ENCODE peak calls at places on chromosome 14, in nine cellular contexts. Q is sigmoid colon, J is H1, B is HCT116, D is transverse colon, O is GM12878, C is SK-N-SH, Y is SK-N-MC, U is upper lobe of left lung. T is an unnamed sample. For H3K9me3, the result is how much of the 10 kb centered on the place peaks cover.

GRCh38 chr14:38964630-38965029 is 138.4 kb downstream of the SEC23A start:
- DNase-seq in Y (no peak), C (no peak), O (no peak), D (no peak), Q (no peak), U (no peak), B (no peak), J (no peak), T (no peak)

GRCh38 chr14:99479160-99479902 is 1.3 kb downstream of the SETD3 start:
- DNase-seq in D (no peak), C (no peak), U (no peak), B (no peak), J (no peak), Y (no peak), O (no peak), Q (no peak), T (no peak)

GRCh38 chr14:60092516-60092915 is 793 bp downstream of the PCNX4 start:
- DNase-seq in U (no peak), Y (no peak), J (no peak), C (peak), Q (no peak), D (peak), B (no peak), O (no peak), T (no peak)

GRCh38 chr14:104335611-104336010 is 197.2 kb downstream of the KIF26A start:
- DNase-seq in D (no peak), Q (no peak), C (no peak), O (no peak), U (no peak), Y (no peak), J (no peak), B (no peak), T (no peak)

GRCh38 chr14:39576726-39577125 is 144.5 kb upstream of the FBXO33 start:
- DNase-seq in U (no peak), Q (no peak), C (no peak), O (no peak), J (no peak), B (no peak), D (no peak), Y (no peak), T (no peak)

GRCh38 chr14:69107407-69108003 is 45.4 kb downstream of the DCAF5 start:
- DNase-seq in Y (peak), C (peak), U (no peak), O (peak), B (peak), Q (no peak), J (no peak), D (peak), T (peak)

GRCh38 chr14:38404100-38404541 is 148.2 kb upstream of the CLEC14A start:
- DNase-seq in J (no peak), D (no peak), Y (no peak), C (no peak), O (no peak), U (no peak), B (no peak), Q (no peak), T (no peak)

GRCh38 chr14:21268612-21269251 is 510 bp downstream of the HNRNPC start:
- DNase-seq in Q (no peak), C (no peak), J (no peak), O (no peak), D (peak), Y (no peak), U (no peak), B (peak), T (no peak)

GRCh38 chr14:59870277-59871165 is at the start of gene RTN1:
- DNase-seq in B (no peak), Y (no peak), J (peak), C (peak), Q (peak), O (no peak), U (peak), D (peak), T (no peak)

GRCh38 chr14:95486875-95487668 is 29.4 kb downstream of the SYNE3 start:
- DNase-seq in O (no peak), J (no peak), D (peak), B (no peak), U (no peak), Q (no peak), Y (no peak), C (no peak), T (no peak)

GRCh38 chr14:69620211-69620611 is 8.8 kb downstream of the SUSD6 start:
- DNase-seq in C (no peak), D (no peak), Y (no peak), B (no peak), J (no peak), Q (no peak), O (no peak), U (no peak), T (no peak)

GRCh38 chr14:99195602-99196309 is 76.2 kb downstream of the BCL11B start:
- DNase-seq in D (no peak), O (no peak), B (no peak), Q (no peak), Y (no peak), J (no peak), U (no peak), C (no peak), T (no peak)

GRCh38 chr14:73264896-73265720 is 27.8 kb downstream of the PAPLN start:
- DNase-seq in C (peak), J (no peak), B (no peak), U (peak), O (no peak), Q (no peak), Y (no peak), D (no peak), T (no peak)

GRCh38 chr14:35669782-35670181 is 135.8 kb downstream of the INSM2 start:
- DNase-seq in J (no peak), O (no peak), U (no peak), C (no peak), B (peak), Q (no peak), D (no peak), Y (no peak), T (peak)

GRCh38 chr14:75811862-75812505 is 150.9 kb downstream of the TTLL5 start:
- DNase-seq in C (peak), Q (no peak), O (no peak), B (no peak), D (no peak), Y (no peak), U (no peak), J (no peak), T (no peak)

GRCh38 chr14:88660056-88660455 is 97.2 kb downstream of the ZC3H14 start:
- DNase-seq in J (no peak), Y (no peak), C (no peak), U (no peak), O (no peak), D (no peak), Q (no peak), B (no peak), T (no peak)

GRCh38 chr14:67820428-67820881 is 876 bp downstream of the RAD51B start:
- DNase-seq in Y (no peak), B (no peak), O (no peak), D (peak), J (no peak), C (peak), U (no peak), Q (no peak), T (peak)

GRCh38 chr14:68442828-68443460 is 349.9 kb downstream of the ZFP36L1 start:
- DNase-seq in Y (no peak), O (no peak), Q (no peak), C (no peak), U (no peak), D (no peak), J (no peak), B (no peak), T (no peak)

GRCh38 chr14:50399251-50400032 is 2.8 kb upstream of the CDKL1 start:
- DNase-seq in D (peak), B (peak), J (no peak), Y (no peak), Q (peak), U (no peak), C (no peak), O (no peak), T (no peak)

GRCh38 chr14:76053576-76054369 is 68.2 kb downstream of the IFT43 start:
- DNase-seq in J (no peak), U (no peak), O (no peak), Q (no peak), C (no peak), D (no peak), Y (no peak), B (no peak), T (no peak)

GRCh38 chr14:77307099-77307496 is 13.6 kb downstream of the POMT2 start:
- DNase-seq in J (no peak), Y (no peak), B (no peak), O (no peak), U (no peak), Q (no peak), D (no peak), C (peak), T (no peak)

GRCh38 chr14:77230914-77231313 is 40.1 kb downstream of the NGB start:
- DNase-seq in D (no peak), Y (no peak), O (no peak), Q (no peak), C (no peak), U (no peak), B (no peak), J (no peak), T (no peak)

GRCh38 chr14:92880851-92881250 is 42.1 kb upstream of the CHGA start:
- DNase-seq in B (peak), Y (peak), D (no peak), C (peak), Q (no peak), J (peak), O (no peak), U (no peak), T (no peak)

GRCh38 chr14:21867541-21867940 is 193.9 kb upstream of the OR4E1 start:
- DNase-seq in C (no peak), O (no peak), Y (no peak), U (no peak), Q (no peak), D (no peak), B (no peak), J (no peak), T (no peak)

GRCh38 chr14:105411017-105411941 is 8.3 kb upstream of the MTA1 start:
- DNase-seq in C (peak), B (no peak), Y (no peak), O (no peak), D (peak), J (no peak), U (peak), Q (peak), T (no peak)

GRCh38 chr14:65206448-65207096 is 104.3 kb upstream of the MAX start:
- DNase-seq in U (no peak), Y (no peak), D (no peak), Q (no peak), O (peak), J (no peak), B (no peak), C (no peak), T (no peak)

GRCh38 chr14:26867171-26867757 is 269.4 kb upstream of the NOVA1 start:
- DNase-seq in O (no peak), C (no peak), U (no peak), D (no peak), J (no peak), Y (no peak), B (no peak), Q (no peak), T (peak)

GRCh38 chr14:81435578-81436295 is 35.6 kb upstream of the STON2 start:
- DNase-seq in B (no peak), C (peak), Y (no peak), J (no peak), O (no peak), U (peak), D (peak), Q (peak), T (no peak)

GRCh38 chr14:102592969-102593840 is 756 bp downstream of the RCOR1 start:
- DNase-seq in J (no peak), Y (no peak), O (no peak), B (no peak), U (peak), D (peak), C (peak), Q (peak), T (no peak)

GRCh38 chr14:77557391-77557790 is 58.8 kb upstream of the ISM2 start:
- DNase-seq in J (no peak), U (no peak), B (no peak), D (no peak), Y (no peak), Q (no peak), O (no peak), C (no peak), T (no peak)

GRCh38 chr14:60116181-60116580 is 24.5 kb downstream of the PCNX4 start:
- DNase-seq in U (no peak), J (no peak), D (no peak), Q (no peak), C (no peak), B (no peak), O (no peak), Y (no peak), T (no peak)

GRCh38 chr14:74619672-74620131 is 7.7 kb upstream of the LTBP2 start:
- DNase-seq in Q (peak), C (no peak), U (no peak), D (peak), J (no peak), O (no peak), Y (no peak), B (no peak), T (no peak)

GRCh38 chr14:75341639-75342038 is 63.0 kb downstream of the FOS start:
- DNase-seq in O (no peak), B (no peak), J (no peak), D (no peak), U (no peak), Q (no peak), Y (no peak), C (no peak), T (no peak)

GRCh38 chr14:91146661-91147060 is 32.8 kb downstream of the DGLUCY start:
- DNase-seq in B (no peak), U (no peak), Y (no peak), O (no peak), J (no peak), C (no peak), Q (no peak), D (no peak), T (no peak)

GRCh38 chr14:91153360-91153759 is 39.5 kb downstream of the DGLUCY start:
- DNase-seq in Q (no peak), J (no peak), D (peak), O (no peak), Y (no peak), U (no peak), C (no peak), B (no peak), T (no peak)

GRCh38 chr14:91145396-91146160 is 31.7 kb downstream of the DGLUCY start:
- DNase-seq in C (no peak), Y (no peak), U (no peak), J (no peak), O (no peak), B (no peak), Q (no peak), D (no peak), T (no peak)

GRCh38 chr14:91152499-91152898 is 38.6 kb downstream of the DGLUCY start:
- DNase-seq in B (no peak), Y (no peak), Q (no peak), D (no peak), C (no peak), U (no peak), O (no peak), J (no peak), T (no peak)

DNA sequence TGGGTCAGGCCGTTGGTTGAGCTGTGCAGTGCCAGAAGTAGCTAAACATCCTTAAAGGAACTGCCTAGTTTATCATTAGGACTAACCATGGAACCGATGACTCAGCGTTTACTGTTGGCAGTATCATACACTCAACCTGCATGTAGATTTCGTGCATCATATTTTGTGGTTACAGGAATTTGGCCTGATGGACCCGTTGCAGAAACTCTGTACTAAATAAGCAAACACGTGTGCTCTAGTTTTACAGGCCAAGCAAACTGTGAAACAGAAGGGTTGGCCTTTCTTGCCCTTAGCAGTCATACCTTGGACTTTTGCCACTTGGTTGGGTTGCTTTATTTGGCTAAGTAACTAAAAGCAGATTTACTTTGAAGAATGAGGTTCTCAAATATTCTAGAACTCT is 35.6 kb downstream of the DGLUCY start:
- DNase-seq in U (no peak), O (no peak), B (no peak), Y (peak), Q (peak), D (peak), J (no peak), C (no peak), T (peak)
- H3K27ac ChIP-seq in U (peak), O (no peak), B (no peak), Y (no peak), Q (peak), D (peak), J (no peak), C (no peak), T (no peak)

GRCh38 chr14:19851365-19851764 is 23.6 kb upstream of the OR4K2 start:
- DNase-seq in D (no peak), U (no peak), J (no peak), O (no peak), Y (no peak), B (no peak), C (no peak), Q (no peak), T (no peak)
- H3K9me3 ChIP-seq in D (under half), U (under half), J (under half), O (under half), Y (under half), B (under half), C (under half), Q (under half), T (under half)

GRCh38 chr14:23009939-23010718 is at the start of gene C14orf93:
- DNase-seq in Q (peak), D (peak), J (no peak), Y (no peak), O (no peak), U (peak), B (no peak), C (peak), T (peak)
- TF ChIP-seq POLR2AphosphoS5 in Q (peak), D (peak), J (no peak), Y (peak), O (peak), U (no peak), B (peak), C (peak), T (peak)

GRCh38 chr14:70718383-70719123 is 76.8 kb downstream of the TTC9 start:
- DNase-seq in Q (no peak), B (no peak), C (no peak), O (no peak), J (no peak), U (no peak), Y (no peak), D (no peak), T (no peak)
- H3K27ac ChIP-seq in Q (no peak), B (no peak), C (no peak), O (no peak), J (no peak), U (no peak), Y (no peak), D (no peak), T (no peak)

GRCh38 chr14:101357038-101357437 is 204.3 kb upstream of the DIO3 start:
- DNase-seq in B (no peak), J (no peak), O (no peak), C (no peak), U (peak), D (no peak), Y (no peak), Q (peak), T (no peak)
- H3K9me3 ChIP-seq in B (under half), J (under half), O (under half), C (under half), U (under half), D (under half), Y (under half), Q (under half), T (under half)

GRCh38 chr14:84750284-84750683 is 779.7 kb upstream of the FLRT2 start:
- DNase-seq in Q (no peak), Y (no peak), B (no peak), O (no peak), D (no peak), U (no peak), C (no peak), J (no peak), T (no peak)

GRCh38 chr14:84751745-84752144 is 778.2 kb upstream of the FLRT2 start:
- DNase-seq in Y (no peak), U (no peak), O (no peak), C (no peak), J (no peak), D (no peak), Q (no peak), B (no peak), T (no peak)

GRCh38 chr14:84750763-84751554 is 779.0 kb upstream of the FLRT2 start:
- DNase-seq in Y (peak), U (no peak), C (no peak), B (no peak), J (no peak), D (no peak), Q (no peak), O (no peak), T (no peak)

DNA sequence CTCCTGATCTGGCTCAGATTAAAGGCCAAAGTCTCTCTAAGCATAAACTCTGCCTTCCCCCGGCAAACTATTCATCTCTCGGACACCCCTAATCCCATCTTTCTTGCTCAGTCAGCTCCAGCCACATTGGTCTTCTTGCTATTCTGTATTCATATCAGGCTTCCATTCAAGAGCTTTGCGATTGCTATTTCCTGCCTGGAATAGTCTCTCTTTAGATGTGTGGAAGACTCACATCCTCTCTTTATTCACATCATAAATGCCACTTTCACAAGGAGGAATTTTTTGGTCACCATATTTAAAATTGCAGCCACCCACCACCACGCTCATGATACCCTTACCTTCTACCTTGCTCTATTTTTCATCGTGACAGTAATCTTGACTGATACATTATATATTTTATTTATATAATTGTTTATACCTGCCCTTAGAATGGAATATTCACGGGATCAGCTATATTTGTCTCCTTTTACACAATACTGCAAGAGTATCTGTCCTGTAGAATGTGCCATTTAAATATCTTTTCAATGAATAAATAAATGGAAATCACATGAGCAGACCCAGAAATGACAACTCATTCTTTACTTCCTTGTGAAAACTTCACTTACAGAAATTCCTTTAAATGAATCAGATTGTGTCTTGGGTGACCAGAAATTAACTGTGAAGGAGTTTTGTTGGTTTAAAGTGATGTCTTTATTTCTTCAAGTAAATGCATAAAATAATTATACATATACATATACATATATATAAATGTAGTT is 780.6 kb upstream of the FLRT2 start:
- DNase-seq in B (no peak), O (no peak), J (no peak), Y (no peak), C (no peak), U (no peak), Q (no peak), D (no peak), T (no peak)
- TF ChIP-seq POLR2AphosphoS5 in B (no peak), O (no peak), J (no peak), Y (no peak), C (no peak), U (no peak), Q (no peak), D (no peak), T (no peak)

DNA sequence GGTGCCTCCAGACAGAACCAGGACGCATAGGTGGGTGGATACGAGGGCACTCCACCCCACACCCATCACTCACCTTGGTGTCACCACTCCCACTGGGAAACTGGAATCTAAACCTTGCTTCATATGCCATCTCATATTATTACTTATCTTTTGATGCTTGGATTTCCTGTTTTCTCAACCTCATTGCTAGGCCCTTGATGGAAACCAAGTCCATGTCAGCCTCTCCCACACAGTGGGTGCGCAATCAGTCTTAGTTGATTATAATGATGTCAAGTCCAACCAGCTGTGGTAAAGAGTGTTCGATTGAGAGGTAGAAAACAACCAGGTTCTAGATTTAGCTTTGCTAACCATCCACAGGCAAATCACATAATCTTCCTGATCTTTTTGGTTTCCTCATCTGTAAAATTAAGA is 584 bp upstream of the DDHD1 start:
- DNase-seq in C (no peak), B (no peak), U (no peak), Q (no peak), D (no peak), J (no peak), Y (no peak), O (no peak), T (no peak)
- H3K27ac ChIP-seq in C (peak), B (peak), U (peak), Q (peak), D (peak), J (no peak), Y (no peak), O (peak), T (peak)

DNA sequence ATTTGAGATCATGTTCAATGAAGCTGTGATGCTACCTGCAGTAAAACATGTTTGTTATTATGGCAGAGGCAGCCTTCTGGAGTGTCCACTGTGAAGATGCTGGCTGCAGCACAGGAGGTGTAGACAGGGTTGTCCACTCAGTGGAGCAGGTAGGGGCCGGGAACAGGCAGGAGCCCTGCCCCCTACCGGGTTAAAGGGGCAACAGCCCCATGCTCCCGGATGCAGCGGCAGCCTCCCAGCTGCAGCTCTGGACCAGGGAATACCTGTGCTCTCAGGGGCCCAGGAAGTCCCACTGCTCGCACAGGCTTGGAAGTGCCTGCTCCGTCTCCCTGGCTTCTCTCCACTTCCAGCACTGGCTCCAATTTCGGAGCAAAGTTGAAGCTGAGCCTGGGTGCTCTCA is 401.6 kb downstream of the FOXG1 start:
- DNase-seq in Y (no peak), C (peak), Q (no peak), D (no peak), U (peak), J (no peak), B (no peak), O (no peak), T (no peak)
- H3K9me3 ChIP-seq in Y (under half), C (under half), Q (under half), D (under half), U (under half), J (under half), B (under half), O (under half), T (under half)

T was measured in Panc1.